ENCODE peak calls at places on chromosomes 3 and 15, in six cellular contexts. F is adipocyte; I is NAMALWA; W is stimulated activated CD8-positive, alpha-beta memory T cell treated with anti-CD3 and anti-CD28 coated beads, Interleukin-12 subunit alpha, Interleukin-12 subunit beta, amount 100 ng/mL, for 4 hours; V is left lung; G is Jurkat, Clone E6-1. C is an unnamed sample.

GRCh38 chr3:127699098-127699945 is 26.6 kb downstream of the ABTB1 start:
- DNase-seq in F (no peak), I (no peak), W (no peak), V (no peak), G (no peak), C (no peak)

GRCh38 chr3:181901626-181902025 is 189.9 kb downstream of the SOX2 start:
- DNase-seq in F (no peak), I (no peak), W (no peak), V (no peak), G (no peak), C (no peak)

GRCh38 chr15:63172376-63173115 is 15.3 kb upstream of the RPS27L start:
- DNase-seq in F (peak; percentile 38), I (no peak), W (no peak), V (no peak), G (no peak), C (no peak)

GRCh38 chr15:88708256-88709054 is 69.6 kb downstream of the ISG20 start:
- DNase-seq in F (peak; percentile 94), I (no peak), W (no peak), V (no peak), G (no peak), C (no peak)

GRCh38 chr3:8576841-8577553 is 67.6 kb downstream of the SSUH2 start:
- DNase-seq in F (peak; percentile 74), I (no peak), W (no peak), V (no peak), G (no peak), C (no peak)

GRCh38 chr3:143653493-143653892 is 194.8 kb downstream of the SLC9A9 start:
- DNase-seq in F (no peak), I (no peak), W (no peak), V (no peak), G (no peak), C (no peak)

GRCh38 chr3:105466495-105467080 is 99.9 kb downstream of the ALCAM start:
- DNase-seq in F (peak; percentile 72), I (no peak), W (no peak), V (no peak), G (no peak), C (no peak)

GRCh38 chr3:49377483-49377882 is 19.3 kb upstream of the GPX1 start:
- DNase-seq in F (peak; percentile 43), I (peak; percentile 16), W (peak; percentile 33), V (no peak), G (peak; percentile 81), C (peak; percentile 51)

GRCh38 chr3:108127301-108127988 is 36.6 kb upstream of the CD47 start:
- DNase-seq in F (no peak), I (peak; percentile 53), W (peak; percentile 27), V (no peak), G (peak; percentile 92), C (peak; percentile 94)

GRCh38 chr15:60972301-60972700 is 256.8 kb downstream of the RORA start:
- DNase-seq in F (peak; percentile 70), I (no peak), W (no peak), V (no peak), G (no peak), C (no peak)

GRCh38 chr3:99637381-99638111 is 848 bp upstream of the COL8A1 start:
- DNase-seq in F (peak; percentile 77), I (no peak), W (no peak), V (no peak), G (no peak), C (no peak)

GRCh38 chr3:54941690-54942362 is 14.0 kb upstream of the LRTM1 start:
- DNase-seq in F (no peak), I (no peak), W (no peak), V (no peak), G (no peak), C (no peak)

GRCh38 chr3:191136347-191136746 is 62.7 kb upstream of the OSTN start:
- DNase-seq in F (peak; percentile 57), I (peak; percentile 55), W (no peak), V (no peak), G (no peak), C (no peak)

GRCh38 chr3:183341545-183342288 is 86.7 kb downstream of the MCF2L2 start:
- DNase-seq in F (no peak), I (no peak), W (no peak), V (no peak), G (no peak), C (no peak)

GRCh38 chr3:52022323-52023100 is 26.8 kb upstream of the RPL29 start:
- DNase-seq in F (no peak), I (no peak), W (no peak), V (peak; percentile 56), G (no peak), C (no peak)

GRCh38 chr15:60957111-60957510 is 272.0 kb downstream of the RORA start:
- DNase-seq in F (no peak), I (no peak), W (no peak), V (no peak), G (no peak), C (no peak)

GRCh38 chr3:161689699-161690098 is 193.1 kb downstream of the OTOL1 start:
- DNase-seq in F (no peak), I (no peak), W (no peak), V (no peak), G (no peak), C (no peak)

GRCh38 chr3:55343486-55344357 is 143.4 kb downstream of the WNT5A start:
- DNase-seq in F (peak; percentile 53), I (no peak), W (no peak), V (no peak), G (no peak), C (no peak)

GRCh38 chr3:171187706-171188290 is 161.3 kb upstream of the SLC2A2 start:
- DNase-seq in F (peak; percentile 73), I (peak; percentile 54), W (no peak), V (no peak), G (no peak), C (peak; percentile 48)

GRCh38 chr3:132626955-132627354 is 29.9 kb downstream of the ACKR4 start:
- DNase-seq in F (no peak), I (no peak), W (no peak), V (no peak), G (no peak), C (no peak)

GRCh38 chr3:127264292-127264691 is 23.6 kb downstream of the PRR20G start:
- DNase-seq in F (no peak), I (no peak), W (no peak), V (no peak), G (no peak), C (no peak)

GRCh38 chr3:169508426-169508825 is 155.1 kb downstream of the MECOM start:
- DNase-seq in F (peak; percentile 22), I (no peak), W (no peak), V (no peak), G (no peak), C (no peak)

C was measured in CD4-positive, CD25-positive, alpha-beta regulatory T cell.